ENCODE peak calls at places on chromosome 13, in ten cellular contexts. One of them, this sample, is unnamed.

GRCh38 chr13:32538234-32538620 is 368 bp downstream of the N4BP2L2 start:
- DNase-seq in thoracic aorta: no peak
- DNase-seq in fibroblast of lung: peak; percentile 52
- DNase-seq in hepatocyte: peak; percentile 54
- DNase-seq in transverse colon: no peak
- DNase-seq in kidney: peak; percentile 53
- DNase-seq in A549: peak; percentile 8
- DNase-seq in IMR-90: peak; percentile 62
- DNase-seq in psoas muscle: peak; percentile 69
- DNase-seq in body of pancreas: peak; percentile 53
- DNase-seq in this sample: peak; percentile 32

GRCh38 chr13:52048516-52048915 is 24.0 kb downstream of the UTP14C start:
- DNase-seq in thoracic aorta: no peak
- DNase-seq in fibroblast of lung: peak; percentile 28
- DNase-seq in hepatocyte: no peak
- DNase-seq in transverse colon: no peak
- DNase-seq in kidney: no peak
- DNase-seq in A549: no peak
- DNase-seq in IMR-90: peak; percentile 41
- DNase-seq in psoas muscle: no peak
- DNase-seq in body of pancreas: no peak
- DNase-seq in this sample: no peak

GRCh38 chr13:27728271-27728670 is 64.0 kb upstream of the GSX1 start:
- DNase-seq in thoracic aorta: no peak
- DNase-seq in fibroblast of lung: no peak
- DNase-seq in hepatocyte: no peak
- DNase-seq in transverse colon: no peak
- DNase-seq in kidney: no peak
- DNase-seq in A549: no peak
- DNase-seq in IMR-90: no peak
- DNase-seq in psoas muscle: no peak
- DNase-seq in body of pancreas: no peak
- DNase-seq in this sample: no peak

GRCh38 chr13:100497394-100497793 is 91.2 kb downstream of the GGACT start:
- DNase-seq in thoracic aorta: no peak
- DNase-seq in fibroblast of lung: peak; percentile 59
- DNase-seq in hepatocyte: no peak
- DNase-seq in transverse colon: no peak
- DNase-seq in kidney: no peak
- DNase-seq in A549: no peak
- DNase-seq in IMR-90: peak; percentile 73
- DNase-seq in psoas muscle: no peak
- DNase-seq in body of pancreas: no peak
- DNase-seq in this sample: no peak

GRCh38 chr13:31797154-31797775 is 57.9 kb downstream of the RXFP2 start:
- DNase-seq in thoracic aorta: no peak
- DNase-seq in fibroblast of lung: peak; percentile 58
- DNase-seq in hepatocyte: peak; percentile 57
- DNase-seq in transverse colon: no peak
- DNase-seq in kidney: no peak
- DNase-seq in A549: peak; percentile 2
- DNase-seq in IMR-90: peak; percentile 55
- DNase-seq in psoas muscle: no peak
- DNase-seq in body of pancreas: no peak
- DNase-seq in this sample: no peak

GRCh38 chr13:42990147-42990990 is 1.7 kb downstream of the EPSTI1 start:
- DNase-seq in thoracic aorta: no peak
- DNase-seq in fibroblast of lung: peak; percentile 57
- DNase-seq in hepatocyte: peak; percentile 30
- DNase-seq in transverse colon: no peak
- DNase-seq in kidney: no peak
- DNase-seq in A549: no peak
- DNase-seq in IMR-90: peak; percentile 57
- DNase-seq in psoas muscle: no peak
- DNase-seq in body of pancreas: no peak
- DNase-seq in this sample: no peak

GRCh38 chr13:106534844-106535551 is 464 bp downstream of the EFNB2 start:
- DNase-seq in thoracic aorta: no peak
- DNase-seq in fibroblast of lung: peak; percentile 42
- DNase-seq in hepatocyte: peak; percentile 49
- DNase-seq in transverse colon: no peak
- DNase-seq in kidney: peak; percentile 83
- DNase-seq in A549: peak; percentile 17
- DNase-seq in IMR-90: peak; percentile 16
- DNase-seq in psoas muscle: peak; percentile 72
- DNase-seq in body of pancreas: peak; percentile 30
- DNase-seq in this sample: peak; percentile 22

GRCh38 chr13:33058816-33059215 is 42.6 kb downstream of the KL start:
- DNase-seq in thoracic aorta: no peak
- DNase-seq in fibroblast of lung: no peak
- DNase-seq in hepatocyte: no peak
- DNase-seq in transverse colon: no peak
- DNase-seq in kidney: no peak
- DNase-seq in A549: no peak
- DNase-seq in IMR-90: no peak
- DNase-seq in psoas muscle: no peak
- DNase-seq in body of pancreas: no peak
- DNase-seq in this sample: no peak

GRCh38 chr13:107669356-107669755 is 546.0 kb downstream of the LIG4 start:
- DNase-seq in thoracic aorta: no peak
- DNase-seq in fibroblast of lung: no peak
- DNase-seq in hepatocyte: no peak
- DNase-seq in transverse colon: no peak
- DNase-seq in kidney: no peak
- DNase-seq in A549: no peak
- DNase-seq in IMR-90: peak; percentile 79
- DNase-seq in psoas muscle: no peak
- DNase-seq in body of pancreas: no peak
- DNase-seq in this sample: no peak

GRCh38 chr13:50519866-50520265 is 323.6 kb downstream of the DLEU7 start:
- DNase-seq in thoracic aorta: no peak
- DNase-seq in fibroblast of lung: no peak
- DNase-seq in hepatocyte: no peak
- DNase-seq in transverse colon: no peak
- DNase-seq in kidney: no peak
- DNase-seq in A549: no peak
- DNase-seq in IMR-90: no peak
- DNase-seq in psoas muscle: no peak
- DNase-seq in body of pancreas: no peak
- DNase-seq in this sample: no peak
- H3K4me1 ChIP-seq in thoracic aorta: peaks cover 4% of the 10 kb centered on the region
- H3K4me1 ChIP-seq in fibroblast of lung: peaks cover 7% of the 10 kb centered on the region
- H3K4me1 ChIP-seq in hepatocyte: peaks cover 60% of the 10 kb centered on the region
- H3K4me1 ChIP-seq in transverse colon: peaks cover 3% of the 10 kb centered on the region
- H3K4me1 ChIP-seq in kidney: peaks cover 3% of the 10 kb centered on the region
- H3K4me1 ChIP-seq in A549: peaks cover 10% of the 10 kb centered on the region
- H3K4me1 ChIP-seq in IMR-90: peaks cover 13% of the 10 kb centered on the region
- H3K4me1 ChIP-seq in psoas muscle: peaks cover 45% of the 10 kb centered on the region
- H3K4me1 ChIP-seq in body of pancreas: peaks cover 38% of the 10 kb centered on the region
- H3K4me1 ChIP-seq in this sample: peaks cover 14% of the 10 kb centered on the region

GRCh38 chr13:44141725-44142539 is 231.7 kb upstream of the SERP2 start:
- DNase-seq in thoracic aorta: peak; percentile 91
- DNase-seq in fibroblast of lung: peak; percentile 97
- DNase-seq in hepatocyte: peak; percentile 99
- DNase-seq in transverse colon: peak; percentile 99
- DNase-seq in kidney: peak; percentile 100
- DNase-seq in A549: peak; percentile 83
- DNase-seq in IMR-90: peak; percentile 90
- DNase-seq in psoas muscle: peak; percentile 99
- DNase-seq in body of pancreas: peak; percentile 99
- DNase-seq in this sample: peak; percentile 95
- TF ChIP-seq CTCF in thoracic aorta: peak; percentile 18
- TF ChIP-seq CTCF in fibroblast of lung: no peak
- TF ChIP-seq CTCF in hepatocyte: peak; percentile 7
- TF ChIP-seq CTCF in transverse colon: peak; percentile 17
- TF ChIP-seq CTCF in kidney: peak; percentile 15
- TF ChIP-seq CTCF in A549: no peak
- TF ChIP-seq CTCF in IMR-90: peak; percentile 3
- TF ChIP-seq CTCF in psoas muscle: no peak
- TF ChIP-seq CTCF in body of pancreas: no peak
- TF ChIP-seq CTCF in this sample: peak; percentile 41

GRCh38 chr13:46638262-46638661 is 85.3 kb downstream of the LRCH1 start:
- DNase-seq in thoracic aorta: no peak
- DNase-seq in fibroblast of lung: no peak
- DNase-seq in hepatocyte: no peak
- DNase-seq in transverse colon: no peak
- DNase-seq in kidney: no peak
- DNase-seq in A549: no peak
- DNase-seq in IMR-90: no peak
- DNase-seq in psoas muscle: no peak
- DNase-seq in body of pancreas: no peak
- DNase-seq in this sample: no peak

GRCh38 chr13:46640843-46641242 is 87.9 kb downstream of the LRCH1 start:
- DNase-seq in thoracic aorta: no peak
- DNase-seq in fibroblast of lung: peak; percentile 28
- DNase-seq in hepatocyte: no peak
- DNase-seq in transverse colon: no peak
- DNase-seq in kidney: no peak
- DNase-seq in A549: no peak
- DNase-seq in IMR-90: peak; percentile 58
- DNase-seq in psoas muscle: no peak
- DNase-seq in body of pancreas: no peak
- DNase-seq in this sample: no peak

GRCh38 chr13:46641274-46642081 is 88.5 kb downstream of the LRCH1 start:
- DNase-seq in thoracic aorta: no peak
- DNase-seq in fibroblast of lung: no peak
- DNase-seq in hepatocyte: no peak
- DNase-seq in transverse colon: no peak
- DNase-seq in kidney: peak; percentile 73
- DNase-seq in A549: no peak
- DNase-seq in IMR-90: no peak
- DNase-seq in psoas muscle: no peak
- DNase-seq in body of pancreas: no peak
- DNase-seq in this sample: no peak

GRCh38 chr13:46637213-46637612 is 84.2 kb downstream of the LRCH1 start:
- DNase-seq in thoracic aorta: no peak
- DNase-seq in fibroblast of lung: no peak
- DNase-seq in hepatocyte: no peak
- DNase-seq in transverse colon: no peak
- DNase-seq in kidney: no peak
- DNase-seq in A549: no peak
- DNase-seq in IMR-90: no peak
- DNase-seq in psoas muscle: no peak
- DNase-seq in body of pancreas: no peak
- DNase-seq in this sample: no peak

DNA sequence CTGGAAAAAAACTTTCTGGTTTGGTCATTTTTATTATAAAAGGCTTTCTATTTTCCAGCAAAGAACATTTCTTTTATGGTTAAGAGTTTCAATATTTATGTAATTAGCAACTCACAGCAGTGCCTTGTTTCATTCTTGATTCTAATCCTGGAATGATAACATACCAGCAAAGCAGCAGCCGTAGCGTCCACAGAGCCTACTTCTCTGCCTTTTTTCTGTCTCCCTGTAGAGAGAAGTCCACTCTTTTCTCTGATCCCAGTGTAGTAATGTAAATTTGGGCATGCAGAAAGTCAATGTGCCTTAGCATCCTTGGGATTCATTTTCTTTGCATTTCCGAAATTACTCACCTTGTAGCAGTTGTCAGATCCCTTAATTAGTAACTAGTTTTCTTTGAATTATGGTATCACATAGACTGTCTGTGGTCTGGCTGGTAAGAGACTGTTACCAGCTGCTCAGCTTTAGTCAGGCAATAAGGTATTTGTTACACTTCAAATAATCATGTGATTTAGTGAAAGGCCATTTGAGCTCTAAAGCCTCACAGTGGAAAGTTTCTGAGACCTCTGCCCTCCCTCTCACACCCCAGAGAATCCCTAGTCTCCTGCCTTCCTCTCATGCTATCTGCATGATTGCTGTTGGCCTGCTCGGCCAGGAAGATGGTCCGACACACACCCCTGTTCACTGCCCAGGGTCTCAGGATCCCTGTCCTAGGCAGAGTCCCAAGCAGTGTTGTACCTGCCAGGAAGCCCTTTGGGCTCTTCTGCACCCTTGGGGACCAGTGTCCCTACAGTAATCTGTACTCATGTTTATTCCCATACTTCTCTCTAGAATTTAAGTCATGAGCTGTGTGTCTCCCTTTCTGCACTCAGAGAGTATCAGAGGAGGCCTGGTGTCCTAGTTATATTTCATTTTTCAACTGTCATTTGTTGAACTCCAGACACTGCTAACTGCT is 86.3 kb downstream of the LRCH1 start:
- DNase-seq in thoracic aorta: no peak
- DNase-seq in fibroblast of lung: no peak
- DNase-seq in hepatocyte: peak; percentile 8
- DNase-seq in transverse colon: no peak
- DNase-seq in kidney: no peak
- DNase-seq in A549: no peak
- DNase-seq in IMR-90: no peak
- DNase-seq in psoas muscle: no peak
- DNase-seq in body of pancreas: no peak
- DNase-seq in this sample: no peak
- H3K4me1 ChIP-seq in thoracic aorta: peaks cover 34% of the 10 kb centered on the region
- H3K4me1 ChIP-seq in fibroblast of lung: peaks cover 19% of the 10 kb centered on the region
- H3K4me1 ChIP-seq in hepatocyte: peaks cover 27% of the 10 kb centered on the region
- H3K4me1 ChIP-seq in transverse colon: peaks cover 12% of the 10 kb centered on the region
- H3K4me1 ChIP-seq in kidney: peaks cover 37% of the 10 kb centered on the region
- H3K4me1 ChIP-seq in A549: peaks cover 44% of the 10 kb centered on the region
- H3K4me1 ChIP-seq in IMR-90: peaks cover 16% of the 10 kb centered on the region
- H3K4me1 ChIP-seq in psoas muscle: peaks cover 38% of the 10 kb centered on the region
- H3K4me1 ChIP-seq in body of pancreas: peaks cover 12% of the 10 kb centered on the region
- H3K4me1 ChIP-seq in this sample: peaks cover 21% of the 10 kb centered on the region

GRCh38 chr13:25798998-25799397 is 252.8 kb downstream of the SHISA2 start:
- DNase-seq in thoracic aorta: no peak
- DNase-seq in fibroblast of lung: no peak
- DNase-seq in hepatocyte: no peak
- DNase-seq in transverse colon: no peak
- DNase-seq in kidney: no peak
- DNase-seq in A549: no peak
- DNase-seq in IMR-90: no peak
- DNase-seq in psoas muscle: no peak
- DNase-seq in body of pancreas: no peak
- DNase-seq in this sample: no peak

GRCh38 chr13:25807562-25807961 is 244.3 kb downstream of the SHISA2 start:
- DNase-seq in thoracic aorta: no peak
- DNase-seq in fibroblast of lung: no peak
- DNase-seq in hepatocyte: no peak
- DNase-seq in transverse colon: no peak
- DNase-seq in kidney: no peak
- DNase-seq in A549: no peak
- DNase-seq in IMR-90: no peak
- DNase-seq in psoas muscle: no peak
- DNase-seq in body of pancreas: no peak
- DNase-seq in this sample: no peak

GRCh38 chr13:25806304-25806974 is 245.4 kb downstream of the SHISA2 start:
- DNase-seq in thoracic aorta: no peak
- DNase-seq in fibroblast of lung: peak; percentile 8
- DNase-seq in hepatocyte: no peak
- DNase-seq in transverse colon: no peak
- DNase-seq in kidney: no peak
- DNase-seq in A549: no peak
- DNase-seq in IMR-90: no peak
- DNase-seq in psoas muscle: no peak
- DNase-seq in body of pancreas: no peak
- DNase-seq in this sample: no peak

GRCh38 chr13:25802579-25802978 is 249.2 kb downstream of the SHISA2 start:
- DNase-seq in thoracic aorta: no peak
- DNase-seq in fibroblast of lung: no peak
- DNase-seq in hepatocyte: no peak
- DNase-seq in transverse colon: no peak
- DNase-seq in kidney: no peak
- DNase-seq in A549: no peak
- DNase-seq in IMR-90: no peak
- DNase-seq in psoas muscle: no peak
- DNase-seq in body of pancreas: no peak
- DNase-seq in this sample: no peak

GRCh38 chr13:25803626-25804025 is 248.2 kb downstream of the SHISA2 start:
- DNase-seq in thoracic aorta: no peak
- DNase-seq in fibroblast of lung: no peak
- DNase-seq in hepatocyte: no peak
- DNase-seq in transverse colon: no peak
- DNase-seq in kidney: no peak
- DNase-seq in A549: no peak
- DNase-seq in IMR-90: no peak
- DNase-seq in psoas muscle: no peak
- DNase-seq in body of pancreas: no peak
- DNase-seq in this sample: no peak
- TF ChIP-seq CTCF in thoracic aorta: no peak
- TF ChIP-seq CTCF in fibroblast of lung: no peak
- TF ChIP-seq CTCF in hepatocyte: no peak
- TF ChIP-seq CTCF in transverse colon: no peak
- TF ChIP-seq CTCF in kidney: no peak
- TF ChIP-seq CTCF in A549: no peak
- TF ChIP-seq CTCF in IMR-90: no peak
- TF ChIP-seq CTCF in psoas muscle: no peak
- TF ChIP-seq CTCF in body of pancreas: no peak
- TF ChIP-seq CTCF in this sample: no peak